ENCODE peak calls at places on chromosomes 4 and X, in five cellular contexts. One of them, this sample, is unnamed.

GRCh38 chr4:20319785-20320184 is 68.1 kb downstream of the SLIT2 start:
- DNase-seq in RWPE1: no peak
- DNase-seq in testis: no peak
- DNase-seq in choroid plexus epithelial cell: no peak
- DNase-seq in stomach: no peak
- DNase-seq in this sample: no peak

GRCh38 chrX:35890699-35891098 is 28.8 kb upstream of the CFAP47 start:
- DNase-seq in testis: peak; percentile 61
- DNase-seq in RWPE1: peak; percentile 2
- DNase-seq in stomach: peak; percentile 48
- DNase-seq in choroid plexus epithelial cell: peak; percentile 58
- DNase-seq in this sample: no peak

GRCh38 chrX:132270021-132270420 is 50.8 kb upstream of the RAP2C start:
- DNase-seq in choroid plexus epithelial cell: no peak
- DNase-seq in stomach: no peak
- DNase-seq in testis: no peak
- DNase-seq in RWPE1: no peak
- DNase-seq in this sample: no peak

GRCh38 chr4:152691761-152692160 is 12.0 kb upstream of the TMEM154 start:
- DNase-seq in stomach: no peak
- DNase-seq in RWPE1: no peak
- DNase-seq in choroid plexus epithelial cell: no peak
- DNase-seq in testis: no peak
- DNase-seq in this sample: no peak

GRCh38 chr4:113094802-113095201 is 45.3 kb downstream of the ANK2 start:
- DNase-seq in testis: no peak
- DNase-seq in choroid plexus epithelial cell: peak; percentile 40
- DNase-seq in RWPE1: peak; percentile 10
- DNase-seq in stomach: no peak
- DNase-seq in this sample: no peak

GRCh38 chrX:129983575-129984131 is 1.2 kb downstream of the BCORL1 start:
- DNase-seq in choroid plexus epithelial cell: no peak
- DNase-seq in testis: peak; percentile 14
- DNase-seq in RWPE1: no peak
- DNase-seq in stomach: no peak
- DNase-seq in this sample: no peak

GRCh38 chr4:70754470-70754869 is 32.7 kb downstream of the RUFY3 start:
- DNase-seq in stomach: no peak
- DNase-seq in choroid plexus epithelial cell: no peak
- DNase-seq in RWPE1: no peak
- DNase-seq in testis: no peak
- DNase-seq in this sample: no peak

GRCh38 chrX:107825698-107826285 is at the start of gene MID2:
- DNase-seq in choroid plexus epithelial cell: peak; percentile 58
- DNase-seq in testis: peak; percentile 80
- DNase-seq in stomach: peak; percentile 67
- DNase-seq in RWPE1: peak; percentile 53
- DNase-seq in this sample: peak; percentile 59

GRCh38 chr4:72432282-72432681 is 136.7 kb downstream of the ADAMTS3 start:
- DNase-seq in testis: no peak
- DNase-seq in stomach: no peak
- DNase-seq in RWPE1: no peak
- DNase-seq in choroid plexus epithelial cell: no peak
- DNase-seq in this sample: no peak

GRCh38 chr4:138199568-138200235 is 42.4 kb downstream of the SLC7A11 start:
- DNase-seq in RWPE1: peak; percentile 85
- DNase-seq in testis: no peak
- DNase-seq in stomach: peak; percentile 41
- DNase-seq in choroid plexus epithelial cell: peak; percentile 54
- DNase-seq in this sample: no peak

GRCh38 chr4:96194993-96195392 is 355.1 kb downstream of the PDHA2 start:
- DNase-seq in RWPE1: no peak
- DNase-seq in choroid plexus epithelial cell: no peak
- DNase-seq in stomach: no peak
- DNase-seq in testis: no peak
- DNase-seq in this sample: no peak

DNA sequence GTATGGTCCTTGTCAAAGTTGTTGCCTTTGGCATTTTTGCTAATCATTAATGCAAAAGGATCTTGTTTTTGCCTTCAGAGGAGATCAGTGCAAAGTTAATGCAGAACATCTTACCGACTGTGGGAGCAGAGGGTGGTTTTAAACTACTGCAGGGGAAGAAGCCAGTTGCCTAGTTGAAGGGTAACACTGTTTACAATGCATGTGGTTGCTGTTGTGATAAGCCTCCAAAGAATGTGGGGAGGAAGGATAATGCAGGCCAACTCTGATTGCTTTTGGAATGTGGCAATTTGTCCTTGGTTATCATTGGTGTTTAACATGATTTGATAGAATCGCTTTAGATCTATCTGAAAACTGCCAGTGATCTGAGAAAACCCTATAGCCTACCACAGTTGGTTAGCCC is 204.3 kb upstream of the TLL1 start:
- DNase-seq in RWPE1: no peak
- DNase-seq in testis: no peak
- DNase-seq in stomach: no peak
- DNase-seq in choroid plexus epithelial cell: peak; percentile 32
- DNase-seq in this sample: no peak
- TF ChIP-seq CTCF in RWPE1: no peak
- TF ChIP-seq CTCF in testis: no peak
- TF ChIP-seq CTCF in stomach: no peak
- TF ChIP-seq CTCF in choroid plexus epithelial cell: no peak
- TF ChIP-seq CTCF in this sample: no peak

GRCh38 chrX:115378471-115378870 is 89.0 kb downstream of the LUZP4 start:
- DNase-seq in stomach: no peak
- DNase-seq in choroid plexus epithelial cell: peak; percentile 82
- DNase-seq in testis: no peak
- DNase-seq in RWPE1: no peak
- DNase-seq in this sample: no peak
- TF ChIP-seq CTCF in stomach: no peak
- TF ChIP-seq CTCF in choroid plexus epithelial cell: peak; percentile 34
- TF ChIP-seq CTCF in testis: no peak
- TF ChIP-seq CTCF in RWPE1: no peak
- TF ChIP-seq CTCF in this sample: no peak

GRCh38 chr4:179823342-179823741 is 2381.1 kb upstream of the AGA start:
- DNase-seq in choroid plexus epithelial cell: no peak
- DNase-seq in stomach: no peak
- DNase-seq in testis: no peak
- DNase-seq in RWPE1: no peak
- DNase-seq in this sample: no peak
- TF ChIP-seq CTCF in choroid plexus epithelial cell: no peak
- TF ChIP-seq CTCF in stomach: no peak
- TF ChIP-seq CTCF in testis: no peak
- TF ChIP-seq CTCF in RWPE1: no peak
- TF ChIP-seq CTCF in this sample: no peak

GRCh38 chr4:82284858-82285805 is 88.7 kb downstream of the HNRNPD start:
- DNase-seq in RWPE1: peak; percentile 96
- DNase-seq in choroid plexus epithelial cell: peak; percentile 100
- DNase-seq in testis: peak; percentile 99
- DNase-seq in stomach: peak; percentile 99
- DNase-seq in this sample: peak; percentile 99
- TF ChIP-seq CTCF in RWPE1: peak; percentile 97
- TF ChIP-seq CTCF in choroid plexus epithelial cell: peak; percentile 77
- TF ChIP-seq CTCF in testis: peak; percentile 99
- TF ChIP-seq CTCF in stomach: no peak
- TF ChIP-seq CTCF in this sample: no peak

GRCh38 chr4:88812420-88812819 is 114.8 kb upstream of the NAP1L5 start:
- DNase-seq in stomach: no peak
- DNase-seq in testis: no peak
- DNase-seq in choroid plexus epithelial cell: no peak
- DNase-seq in RWPE1: no peak
- DNase-seq in this sample: no peak

GRCh38 chr4:88812976-88813375 is 115.3 kb upstream of the NAP1L5 start:
- DNase-seq in choroid plexus epithelial cell: no peak
- DNase-seq in stomach: no peak
- DNase-seq in RWPE1: no peak
- DNase-seq in testis: no peak
- DNase-seq in this sample: no peak

GRCh38 chr4:88817740-88818139 is 120.1 kb upstream of the NAP1L5 start:
- DNase-seq in choroid plexus epithelial cell: no peak
- DNase-seq in RWPE1: no peak
- DNase-seq in testis: no peak
- DNase-seq in stomach: no peak
- DNase-seq in this sample: no peak

GRCh38 chr4:88811904-88812303 is 114.3 kb upstream of the NAP1L5 start:
- DNase-seq in choroid plexus epithelial cell: no peak
- DNase-seq in stomach: no peak
- DNase-seq in RWPE1: no peak
- DNase-seq in testis: no peak
- DNase-seq in this sample: no peak

GRCh38 chr4:88814043-88814617 is 116.5 kb upstream of the NAP1L5 start:
- DNase-seq in RWPE1: no peak
- DNase-seq in stomach: peak; percentile 39
- DNase-seq in choroid plexus epithelial cell: no peak
- DNase-seq in testis: peak; percentile 28
- DNase-seq in this sample: no peak
- TF ChIP-seq CTCF in RWPE1: no peak
- TF ChIP-seq CTCF in stomach: no peak
- TF ChIP-seq CTCF in choroid plexus epithelial cell: peak; percentile 13
- TF ChIP-seq CTCF in testis: no peak
- TF ChIP-seq CTCF in this sample: no peak